ENCODE peak calls at places on chromosomes 16 and 17, in five cellular contexts. One of them, this sample, is unnamed.
A peak's percentile ranks its signal among the peaks of the same experiment; 100 is the strongest.

GRCh38 chr17:1515640-1516402 is 591 bp downstream of the INPP5K start:
- DNase-seq in HepG2: peak; percentile 71
- DNase-seq in A549: peak; percentile 91
- DNase-seq in K562: no peak
- DNase-seq in H1: peak; percentile 49
- DNase-seq in this sample: peak; percentile 91

GRCh38 chr16:60905806-60906205 is 1130.4 kb downstream of the CDH8 start:
- DNase-seq in A549: no peak
- DNase-seq in H1: no peak
- DNase-seq in HepG2: no peak
- DNase-seq in K562: no peak
- DNase-seq in this sample: no peak

GRCh38 chr16:57563487-57563750 is 21.0 kb downstream of the ADGRG5 start:
- DNase-seq in H1: no peak
- DNase-seq in K562: no peak
- DNase-seq in HepG2: no peak
- DNase-seq in A549: no peak
- DNase-seq in this sample: no peak

GRCh38 chr16:69833791-69834282 is 71.7 kb downstream of the WWP2 start:
- DNase-seq in A549: no peak
- DNase-seq in H1: no peak
- DNase-seq in K562: no peak
- DNase-seq in HepG2: peak; percentile 53
- DNase-seq in this sample: no peak

GRCh38 chr16:4193920-4194319 is 48.0 kb downstream of the SRL start:
- DNase-seq in HepG2: no peak
- DNase-seq in H1: no peak
- DNase-seq in A549: no peak
- DNase-seq in K562: no peak
- DNase-seq in this sample: no peak

GRCh38 chr17:50779747-50780363 is 12.5 kb upstream of the ANKRD40CL start:
- DNase-seq in K562: no peak
- DNase-seq in HepG2: no peak
- DNase-seq in H1: no peak
- DNase-seq in A549: no peak
- DNase-seq in this sample: no peak

GRCh38 chr17:69575346-69575761 is 160.9 kb downstream of the MAP2K6 start:
- DNase-seq in A549: no peak
- DNase-seq in H1: no peak
- DNase-seq in HepG2: no peak
- DNase-seq in K562: no peak
- DNase-seq in this sample: peak; percentile 87

GRCh38 chr16:75068075-75068474 is 48.5 kb downstream of the LDHD start:
- DNase-seq in HepG2: no peak
- DNase-seq in K562: no peak
- DNase-seq in H1: no peak
- DNase-seq in A549: no peak
- DNase-seq in this sample: no peak

GRCh38 chr17:79788989-79789942 is 7.6 kb downstream of the CBX8 start:
- DNase-seq in K562: no peak
- DNase-seq in H1: no peak
- DNase-seq in HepG2: no peak
- DNase-seq in A549: no peak
- DNase-seq in this sample: no peak

GRCh38 chr17:78840780-78841611 is at the start of gene USP36:
- DNase-seq in K562: peak; percentile 94
- DNase-seq in H1: peak; percentile 96
- DNase-seq in A549: peak; percentile 98
- DNase-seq in HepG2: peak; percentile 98
- DNase-seq in this sample: peak; percentile 99

GRCh38 chr17:5418858-5419355 is 555 bp downstream of the NUP88 start:
- DNase-seq in HepG2: peak; percentile 17
- DNase-seq in K562: no peak
- DNase-seq in H1: no peak
- DNase-seq in A549: no peak
- DNase-seq in this sample: peak; percentile 39

GRCh38 chr16:27222499-27223225 is 19.3 kb downstream of the KDM8 start:
- DNase-seq in HepG2: no peak
- DNase-seq in A549: no peak
- DNase-seq in H1: no peak
- DNase-seq in K562: no peak
- DNase-seq in this sample: peak; percentile 45

GRCh38 chr17:16085066-16085699 is 85.6 kb downstream of the TTC19 start:
- DNase-seq in H1: no peak
- DNase-seq in K562: no peak
- DNase-seq in A549: no peak
- DNase-seq in HepG2: no peak
- DNase-seq in this sample: peak; percentile 89

GRCh38 chr17:5587431-5588032 is 3.2 kb upstream of the NLRP1 start:
- DNase-seq in K562: peak; percentile 39
- DNase-seq in HepG2: peak; percentile 81
- DNase-seq in A549: peak; percentile 79
- DNase-seq in H1: no peak
- DNase-seq in this sample: peak; percentile 76

GRCh38 chr17:43352579-43352978 is 46.2 kb upstream of the ARL4D start:
- DNase-seq in HepG2: no peak
- DNase-seq in H1: no peak
- DNase-seq in A549: no peak
- DNase-seq in K562: no peak
- DNase-seq in this sample: no peak

GRCh38 chr17:28219771-28220170 is 99.2 kb upstream of the TMEM97 start:
- DNase-seq in HepG2: no peak
- DNase-seq in K562: no peak
- DNase-seq in A549: no peak
- DNase-seq in H1: no peak
- DNase-seq in this sample: no peak

GRCh38 chr17:60089097-60089844 is 10.6 kb upstream of the HEATR6 start:
- DNase-seq in K562: peak; percentile 21
- DNase-seq in H1: no peak
- DNase-seq in HepG2: no peak
- DNase-seq in A549: no peak
- DNase-seq in this sample: no peak

GRCh38 chr17:28760987-28761562 is 17.3 kb downstream of the TRAF4 start:
- DNase-seq in HepG2: no peak
- DNase-seq in H1: no peak
- DNase-seq in A549: no peak
- DNase-seq in K562: no peak
- DNase-seq in this sample: peak; percentile 66

GRCh38 chr17:27520571-27521185 is 64.4 kb downstream of the KSR1 start:
- DNase-seq in H1: no peak
- DNase-seq in K562: no peak
- DNase-seq in HepG2: peak; percentile 74
- DNase-seq in A549: no peak
- DNase-seq in this sample: no peak

GRCh38 chr16:23840310-23840709 is 4.5 kb downstream of the PRKCB start:
- DNase-seq in A549: no peak
- DNase-seq in K562: no peak
- DNase-seq in HepG2: no peak
- DNase-seq in H1: no peak
- DNase-seq in this sample: no peak

GRCh38 chr16:79430129-79430789 is 170.3 kb downstream of the MAF start:
- DNase-seq in H1: no peak
- DNase-seq in K562: no peak
- DNase-seq in HepG2: no peak
- DNase-seq in A549: no peak
- DNase-seq in this sample: no peak

GRCh38 chr17:45784293-45784582 is at the start of gene CRHR1:
- DNase-seq in H1: no peak
- DNase-seq in A549: peak; percentile 42
- DNase-seq in HepG2: no peak
- DNase-seq in K562: no peak
- DNase-seq in this sample: no peak

GRCh38 chr17:60652484-60653247 is 25.0 kb upstream of the BCAS3 start:
- DNase-seq in A549: no peak
- DNase-seq in HepG2: no peak
- DNase-seq in K562: no peak
- DNase-seq in H1: no peak
- DNase-seq in this sample: no peak

GRCh38 chr16:87317766-87318121 is 552 bp upstream of the C16orf95 start:
- DNase-seq in K562: no peak
- DNase-seq in H1: no peak
- DNase-seq in HepG2: peak; percentile 67
- DNase-seq in A549: peak; percentile 60
- DNase-seq in this sample: peak; percentile 50

GRCh38 chr16:72639494-72639893 is 408.4 kb downstream of the ZFHX3 start:
- DNase-seq in H1: no peak
- DNase-seq in K562: no peak
- DNase-seq in HepG2: no peak
- DNase-seq in A549: no peak
- DNase-seq in this sample: no peak
- H3K9me3 ChIP-seq in H1: peaks cover 6% of the 10 kb centered on the region
- H3K9me3 ChIP-seq in K562: no peaks in the 10 kb centered on the region
- H3K9me3 ChIP-seq in HepG2: peaks cover 13% of the 10 kb centered on the region
- H3K9me3 ChIP-seq in A549: peaks cover 16% of the 10 kb centered on the region
- H3K9me3 ChIP-seq in this sample: peaks cover 3% of the 10 kb centered on the region

DNA sequence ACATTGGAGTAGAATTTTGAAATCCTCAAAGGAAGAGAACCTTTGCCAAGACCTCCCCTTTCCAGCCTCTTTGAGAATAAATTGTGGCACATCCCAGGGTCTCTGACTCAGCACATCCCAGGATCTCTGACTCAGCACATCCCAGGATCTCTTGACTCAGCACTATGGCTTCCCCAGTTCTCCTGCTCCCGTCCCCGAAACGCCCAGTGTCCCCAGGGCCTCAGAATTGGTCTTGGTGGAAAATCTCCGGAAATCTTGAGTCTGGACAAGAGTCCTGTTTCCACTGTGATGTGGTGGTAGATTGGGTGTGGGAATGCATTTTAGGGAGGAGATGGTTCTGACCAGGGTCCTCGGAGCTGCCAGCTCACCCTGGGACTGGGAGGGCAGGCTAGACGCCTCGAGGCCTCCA is 19.2 kb downstream of the PLXDC1 start:
- DNase-seq in HepG2: no peak
- DNase-seq in H1: no peak
- DNase-seq in K562: peak; percentile 67
- DNase-seq in A549: no peak
- DNase-seq in this sample: peak; percentile 86
- TF ChIP-seq MAFK in HepG2: peak; percentile 96
- TF ChIP-seq MAFK in H1: peak; percentile 97
- TF ChIP-seq MAFK in K562: peak; percentile 96
- TF ChIP-seq MAFK in A549: peak; percentile 98
- TF ChIP-seq MAFK in this sample: peak; percentile 98

GRCh38 chr16:35149550-35149949 is 1690.1 kb downstream of the TP53TG3F start:
- DNase-seq in A549: no peak
- DNase-seq in HepG2: no peak
- DNase-seq in H1: no peak
- DNase-seq in K562: no peak
- DNase-seq in this sample: no peak
- H3K9me3 ChIP-seq in A549: peaks cover 3% of the 10 kb centered on the region
- H3K9me3 ChIP-seq in HepG2: peaks cover 93% of the 10 kb centered on the region
- H3K9me3 ChIP-seq in H1: peaks cover 81% of the 10 kb centered on the region
- H3K9me3 ChIP-seq in K562: no peaks in the 10 kb centered on the region
- H3K9me3 ChIP-seq in this sample: peaks cover 38% of the 10 kb centered on the region

GRCh38 chr17:57665128-57665527 is 80.0 kb downstream of the CCDC182 start:
- DNase-seq in HepG2: no peak
- DNase-seq in H1: no peak
- DNase-seq in A549: no peak
- DNase-seq in K562: no peak
- DNase-seq in this sample: no peak
- TF ChIP-seq MAFK in HepG2: no peak
- TF ChIP-seq MAFK in H1: no peak
- TF ChIP-seq MAFK in A549: no peak
- TF ChIP-seq MAFK in K562: no peak
- TF ChIP-seq MAFK in this sample: no peak

GRCh38 chr17:52505601-52506000 is 347.1 kb upstream of the CA10 start:
- DNase-seq in HepG2: no peak
- DNase-seq in H1: no peak
- DNase-seq in A549: no peak
- DNase-seq in K562: no peak
- DNase-seq in this sample: no peak
- H3K9me3 ChIP-seq in HepG2: peaks cover 92% of the 10 kb centered on the region
- H3K9me3 ChIP-seq in H1: no peaks in the 10 kb centered on the region
- H3K9me3 ChIP-seq in A549: peaks cover 2% of the 10 kb centered on the region
- H3K9me3 ChIP-seq in K562: no peaks in the 10 kb centered on the region
- H3K9me3 ChIP-seq in this sample: peaks cover 1% of the 10 kb centered on the region